ENCODE peak calls at places on chromosome 5, in six cellular contexts. Q is stimulated activated CD8-positive, alpha-beta memory T cell treated with anti-CD3 and anti-CD28 coated beads, Interleukin-4, amount 100 ng/mL, for 4 hours; M is retinal pigment epithelial cell; I is fibroblast of gingiva; O is mucosa of gallbladder; E is M059J. B is an unnamed sample.

GRCh38 chr5:154627711-154628678 is 127.2 kb upstream of the LARP1 start:
- DNase-seq in Q (no peak), M (no peak), I (no peak), O (no peak), E (no peak), B (no peak)

GRCh38 chr5:169960659-169961058 is 19.6 kb downstream of the INSYN2B start:
- DNase-seq in Q (no peak), M (no peak), I (no peak), O (no peak), E (no peak), B (no peak)

GRCh38 chr5:92543246-92543645 is 1037.8 kb downstream of the NR2F1-AS1 start:
- DNase-seq in Q (no peak), M (no peak), I (peak), O (no peak), E (no peak), B (no peak)

GRCh38 chr5:150809363-150809762 is 30.8 kb downstream of the SMIM3 start:
- DNase-seq in Q (no peak), M (no peak), I (no peak), O (no peak), E (no peak), B (no peak)

GRCh38 chr5:37272564-37272963 is 23.4 kb upstream of the CPLANE1 start:
- DNase-seq in Q (no peak), M (peak), I (peak), O (peak), E (peak), B (no peak)

GRCh38 chr5:28896949-28897348 is 1858.6 kb upstream of the CDH9 start:
- DNase-seq in Q (no peak), M (peak), I (no peak), O (no peak), E (no peak), B (no peak)

GRCh38 chr5:157471709-157472108 is 11.7 kb downstream of the NIPAL4 start:
- DNase-seq in Q (no peak), M (no peak), I (peak), O (no peak), E (peak), B (no peak)

GRCh38 chr5:96432245-96433065 is 593 bp downstream of the PCSK1 start:
- DNase-seq in Q (no peak), M (peak), I (no peak), O (no peak), E (peak), B (no peak)

GRCh38 chr5:9265391-9266287 is 280.2 kb downstream of the SEMA5A start:
- DNase-seq in Q (no peak), M (peak), I (peak), O (peak), E (peak), B (no peak)

GRCh38 chr5:92641031-92641962 is 939.7 kb downstream of the NR2F1-AS1 start:
- DNase-seq in Q (no peak), M (peak), I (peak), O (peak), E (peak), B (no peak)

GRCh38 chr5:58077387-58077786 is 382.5 kb downstream of the PLK2 start:
- DNase-seq in Q (no peak), M (no peak), I (peak), O (no peak), E (no peak), B (no peak)

GRCh38 chr5:159341914-159342313 is 11.6 kb upstream of the IL12B start:
- DNase-seq in Q (peak), M (peak), I (peak), O (peak), E (peak), B (no peak)

GRCh38 chr5:16291894-16292293 is 112.3 kb upstream of the MARCHF11 start:
- DNase-seq in Q (no peak), M (no peak), I (no peak), O (no peak), E (no peak), B (no peak)

GRCh38 chr5:53335115-53335514 is 145.3 kb upstream of the FST start:
- DNase-seq in Q (no peak), M (no peak), I (no peak), O (peak), E (peak), B (no peak)

GRCh38 chr5:88732181-88732633 is 150.8 kb downstream of the MEF2C start:
- DNase-seq in Q (no peak), M (no peak), I (peak), O (no peak), E (peak), B (no peak)

GRCh38 chr5:156491766-156492165 is 164.8 kb downstream of the SGCD start:
- DNase-seq in Q (no peak), M (no peak), I (no peak), O (no peak), E (no peak), B (no peak)

GRCh38 chr5:38603691-38604090 is 47.2 kb upstream of the LIFR start:
- DNase-seq in Q (no peak), M (no peak), I (peak), O (no peak), E (peak), B (no peak)